ENCODE peak calls at places on chromosome 18, in ten cellular contexts. K is GM23338, G is cardiac muscle cell, H is OCI-LY7, D is transverse colon, M is RWPE2, N is osteoblast, Z is PC-9, B is ovary, T is Panc1. R is an unnamed sample. For H3K4me1, the result is how much of the 10 kb centered on the place peaks cover.

GRCh38 chr18:79400091-79400590 is 4.4 kb downstream of the NFATC1 start:
- DNase-seq in K (no peak), G (peak), H (peak), D (peak), M (no peak), N (peak), Z (no peak), B (peak), T (no peak), R (peak)

GRCh38 chr18:702957-703659 is 9.3 kb downstream of the ENOSF1 start:
- DNase-seq in K (no peak), G (no peak), H (no peak), D (no peak), M (no peak), N (peak), Z (no peak), B (no peak), T (peak), R (no peak)

GRCh38 chr18:68299906-68300305 is 415.0 kb downstream of the TMX3 start:
- DNase-seq in K (no peak), G (no peak), H (no peak), D (no peak), M (no peak), N (peak), Z (no peak), B (no peak), T (no peak), R (no peak)

GRCh38 chr18:75284566-75284965 is 74.0 kb downstream of the TSHZ1 start:
- DNase-seq in K (no peak), G (no peak), H (no peak), D (no peak), M (no peak), N (no peak), Z (no peak), B (no peak), T (no peak), R (no peak)

GRCh38 chr18:31647354-31647753 is 37.0 kb downstream of the B4GALT6 start:
- DNase-seq in K (no peak), G (no peak), H (no peak), D (no peak), M (no peak), N (no peak), Z (no peak), B (no peak), T (no peak), R (no peak)

GRCh38 chr18:79746730-79747129 is 51.0 kb upstream of the KCNG2 start:
- DNase-seq in K (no peak), G (no peak), H (no peak), D (no peak), M (peak), N (peak), Z (no peak), B (no peak), T (no peak), R (no peak)

GRCh38 chr18:37552296-37552695 is 13.3 kb downstream of the CELF4 start:
- DNase-seq in K (no peak), G (no peak), H (no peak), D (no peak), M (no peak), N (no peak), Z (no peak), B (no peak), T (no peak), R (no peak)

GRCh38 chr18:70464343-70465114 is 175.7 kb downstream of the SOCS6 start:
- DNase-seq in K (peak), G (peak), H (no peak), D (peak), M (no peak), N (peak), Z (peak), B (peak), T (peak), R (peak)

GRCh38 chr18:23301971-23302370 is 151.1 kb upstream of the RIOK3 start:
- DNase-seq in K (no peak), G (no peak), H (peak), D (no peak), M (no peak), N (no peak), Z (no peak), B (no peak), T (no peak), R (no peak)

GRCh38 chr18:25233582-25234362 is 118.2 kb downstream of the ZNF521 start:
- DNase-seq in K (no peak), G (no peak), H (no peak), D (no peak), M (no peak), N (peak), Z (no peak), B (no peak), T (no peak), R (no peak)

GRCh38 chr18:11052800-11053199 is 96.6 kb downstream of the PIEZO2 start:
- DNase-seq in K (no peak), G (no peak), H (no peak), D (no peak), M (no peak), N (no peak), Z (no peak), B (no peak), T (no peak), R (no peak)

GRCh38 chr18:46488472-46489213 is 168.4 kb downstream of the LOXHD1 start:
- DNase-seq in K (no peak), G (no peak), H (no peak), D (no peak), M (no peak), N (no peak), Z (no peak), B (no peak), T (no peak), R (no peak)

GRCh38 chr18:13540783-13541182 is 185.6 kb downstream of the FAM210A start:
- DNase-seq in K (no peak), G (no peak), H (no peak), D (no peak), M (no peak), N (no peak), Z (no peak), B (no peak), T (no peak), R (no peak)

GRCh38 chr18:44731866-44732555 is 51.3 kb downstream of the SETBP1 start:
- DNase-seq in K (no peak), G (no peak), H (no peak), D (no peak), M (peak), N (no peak), Z (peak), B (no peak), T (no peak), R (no peak)
- TF ChIP-seq CTCF in K (no peak), G (no peak), H (no peak), D (no peak), M (no peak), N (no peak), Z (no peak), B (no peak), T (no peak), R (no peak)

DNA sequence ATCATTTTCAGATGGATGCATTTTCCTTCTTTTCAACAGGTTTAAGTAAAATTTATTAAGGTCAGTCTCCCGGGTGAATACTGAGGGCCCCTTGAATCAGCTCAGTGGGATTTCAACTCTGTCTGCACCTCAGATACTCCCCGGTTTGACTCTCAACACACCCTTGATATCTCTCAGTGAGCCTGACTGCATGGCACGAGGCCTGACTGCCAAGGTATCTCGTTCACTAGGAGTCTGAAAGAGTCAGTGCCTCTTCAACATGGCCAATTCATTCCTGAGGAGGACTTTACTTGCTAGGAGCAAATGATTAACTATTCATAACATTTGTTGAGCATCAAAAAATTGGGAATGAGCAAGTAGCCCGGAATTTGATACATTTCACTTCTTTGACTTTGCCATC is 80.9 kb downstream of the VAPA start:
- DNase-seq in K (no peak), G (no peak), H (no peak), D (no peak), M (no peak), N (no peak), Z (no peak), B (no peak), T (no peak), R (no peak)
- H3K27ac ChIP-seq in K (no peak), G (no peak), H (no peak), D (no peak), M (no peak), N (no peak), Z (no peak), B (no peak), T (no peak), R (no peak)

GRCh38 chr18:7059276-7059675 is 58.3 kb downstream of the LAMA1 start:
- DNase-seq in K (no peak), G (no peak), H (no peak), D (no peak), M (no peak), N (no peak), Z (no peak), B (no peak), T (no peak), R (no peak)
- H3K4me1 ChIP-seq in K (under half), G (under half), H (under half), D (under half), M (under half), N (under half), Z (under half), B (under half), T (under half), R (under half)

GRCh38 chr18:36455931-36456330 is 158.4 kb downstream of the FHOD3 start:
- DNase-seq in K (no peak), G (no peak), H (no peak), D (no peak), M (no peak), N (no peak), Z (no peak), B (no peak), T (no peak), R (no peak)
- TF ChIP-seq CTCF in K (peak), G (no peak), H (no peak), D (no peak), M (no peak), N (no peak), Z (no peak), B (no peak), T (peak), R (no peak)

GRCh38 chr18:62757399-62758010 is 42.2 kb downstream of the PHLPP1 start:
- DNase-seq in K (no peak), G (no peak), H (no peak), D (no peak), M (no peak), N (no peak), Z (peak), B (no peak), T (no peak), R (peak)
- H3K27ac ChIP-seq in K (peak), G (no peak), H (no peak), D (peak), M (peak), N (no peak), Z (peak), B (no peak), T (no peak), R (peak)

GRCh38 chr18:44697315-44697714 is 16.6 kb downstream of the SETBP1 start:
- DNase-seq in K (no peak), G (no peak), H (no peak), D (no peak), M (no peak), N (no peak), Z (no peak), B (no peak), T (no peak), R (no peak)

GRCh38 chr18:44698518-44698917 is 17.8 kb downstream of the SETBP1 start:
- DNase-seq in K (no peak), G (no peak), H (no peak), D (no peak), M (no peak), N (no peak), Z (no peak), B (no peak), T (no peak), R (no peak)

GRCh38 chr18:44701227-44701626 is 20.5 kb downstream of the SETBP1 start:
- DNase-seq in K (no peak), G (no peak), H (no peak), D (no peak), M (no peak), N (no peak), Z (no peak), B (peak), T (no peak), R (no peak)

GRCh38 chr18:44700652-44701051 is 20.0 kb downstream of the SETBP1 start:
- DNase-seq in K (no peak), G (peak), H (no peak), D (peak), M (no peak), N (no peak), Z (no peak), B (peak), T (no peak), R (peak)

DNA sequence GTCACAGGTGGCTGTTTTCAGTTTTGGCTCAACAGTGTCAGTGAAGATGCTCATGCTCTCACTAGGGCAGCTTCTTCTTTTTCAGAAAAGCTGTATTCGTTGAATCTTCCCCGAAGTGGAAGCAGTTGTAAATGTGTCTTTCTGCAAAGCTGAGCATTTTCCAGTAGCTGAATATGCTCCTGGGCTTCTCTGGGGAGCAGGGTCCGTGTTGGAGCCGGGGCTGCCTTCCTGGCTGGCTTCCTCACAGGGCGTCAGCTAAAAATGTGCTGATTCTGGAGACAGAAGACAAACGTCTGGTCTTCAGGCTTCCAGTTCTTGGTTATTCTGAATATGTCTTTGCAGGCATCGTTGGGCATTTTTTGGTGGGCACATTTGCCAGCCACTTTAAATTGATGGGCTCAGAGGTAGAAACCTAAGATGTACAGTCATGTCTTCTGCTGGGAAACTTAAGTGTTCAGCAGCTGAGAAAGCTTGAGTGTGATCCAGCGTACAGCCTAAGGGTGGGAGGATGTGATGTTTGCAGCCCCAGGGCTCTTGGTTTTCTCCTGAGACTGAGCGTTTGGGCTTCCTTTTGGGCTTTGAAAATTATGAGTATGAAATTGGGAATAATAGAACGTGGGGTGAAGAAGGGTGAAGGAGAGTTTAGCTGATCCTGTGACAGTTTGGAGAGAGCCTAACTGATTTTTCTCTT is 19.0 kb downstream of the SETBP1 start:
- DNase-seq in K (no peak), G (no peak), H (no peak), D (no peak), M (no peak), N (no peak), Z (no peak), B (no peak), T (no peak), R (no peak)
- H3K4me1 ChIP-seq in K (under half), G (under half), H (under half), D (under half), M (under half), N (under half), Z (under half), B (under half), T (under half), R (under half)

DNA sequence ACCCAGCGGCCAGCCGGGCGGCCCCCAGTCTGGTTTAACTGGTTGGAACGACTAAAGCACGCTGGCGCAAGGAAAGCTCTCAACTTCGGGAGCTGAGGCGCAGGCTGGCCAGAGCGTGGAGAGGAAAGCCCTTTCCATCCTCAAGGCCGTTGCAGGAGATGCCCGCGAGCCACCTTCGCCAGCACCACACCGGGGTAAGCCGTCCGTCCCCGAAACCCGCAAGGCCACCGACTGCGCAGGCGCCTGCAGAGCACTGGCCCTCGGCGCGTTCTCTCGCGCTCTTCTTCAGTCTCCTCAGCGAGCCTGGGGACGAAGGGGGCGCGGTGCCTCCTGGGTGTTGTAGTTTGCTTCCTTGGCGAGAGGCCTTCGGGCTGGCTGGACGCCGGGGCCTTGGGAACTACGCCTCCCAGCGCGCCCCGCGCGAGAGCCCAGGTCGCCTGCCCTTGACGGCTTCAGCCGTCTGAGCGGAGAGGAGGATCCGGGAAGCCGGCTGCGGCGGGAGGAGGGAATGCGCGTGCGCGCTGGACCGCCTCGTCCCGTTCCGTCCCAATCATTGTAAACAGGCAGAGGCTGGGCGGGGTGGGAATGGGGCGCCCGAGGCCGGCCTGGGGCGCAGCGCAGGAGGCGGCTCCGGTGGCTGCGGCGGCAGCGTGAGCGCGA is at the start of gene RALBP1:
- DNase-seq in K (peak), G (peak), H (peak), D (peak), M (peak), N (peak), Z (peak), B (peak), T (peak), R (peak)
- TF ChIP-seq CTCF in K (no peak), G (peak), H (peak), D (no peak), M (peak), N (no peak), Z (no peak), B (peak), T (no peak), R (no peak)

GRCh38 chr18:12420831-12421421 is 13.2 kb downstream of the PRELID3A start:
- DNase-seq in K (peak), G (peak), H (peak), D (no peak), M (no peak), N (no peak), Z (no peak), B (peak), T (no peak), R (no peak)

GRCh38 chr18:12411456-12411855 is 3.7 kb downstream of the PRELID3A start:
- DNase-seq in K (no peak), G (no peak), H (no peak), D (no peak), M (no peak), N (no peak), Z (no peak), B (no peak), T (no peak), R (no peak)

GRCh38 chr18:12417687-12418086 is 10.0 kb downstream of the PRELID3A start:
- DNase-seq in K (no peak), G (peak), H (no peak), D (no peak), M (no peak), N (no peak), Z (no peak), B (no peak), T (no peak), R (no peak)

GRCh38 chr18:12421732-12422131 is 14.0 kb downstream of the PRELID3A start:
- DNase-seq in K (peak), G (no peak), H (peak), D (no peak), M (no peak), N (no peak), Z (no peak), B (no peak), T (no peak), R (no peak)

DNA sequence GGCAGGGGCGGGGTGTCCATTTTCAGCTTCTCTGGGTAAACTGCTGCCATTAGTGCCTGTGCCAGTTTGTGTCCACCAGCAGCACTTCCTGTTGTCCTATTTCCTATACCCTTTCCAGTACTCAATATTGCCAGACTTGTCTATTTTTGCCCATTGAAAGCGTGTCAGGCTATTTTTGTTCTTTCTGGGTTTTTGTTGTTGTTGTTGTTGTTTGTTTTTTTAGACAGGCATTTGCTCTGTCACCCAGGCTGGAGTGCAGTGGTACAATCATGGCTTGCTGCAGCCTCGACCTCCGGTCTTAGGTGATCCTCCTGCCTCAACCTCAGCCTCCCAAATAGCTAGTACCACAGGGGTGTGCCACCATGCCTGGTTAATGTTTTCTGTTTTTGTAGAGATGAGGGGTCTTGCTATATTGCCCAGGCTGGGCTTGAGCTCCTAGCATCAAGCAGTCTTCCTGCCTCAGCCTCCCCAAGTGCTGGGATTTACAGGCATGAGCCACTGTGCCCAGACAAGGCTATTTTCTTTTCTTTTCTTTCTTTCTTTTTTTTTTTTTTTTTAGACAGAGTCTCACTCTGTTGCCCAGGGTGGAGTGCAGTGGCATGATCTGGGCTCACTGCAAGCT is 8.5 kb downstream of the PRELID3A start:
- DNase-seq in K (no peak), G (no peak), H (no peak), D (no peak), M (no peak), N (no peak), Z (no peak), B (no peak), T (no peak), R (no peak)
- H3K27ac ChIP-seq in K (peak), G (no peak), H (no peak), D (no peak), M (no peak), N (peak), Z (no peak), B (no peak), T (no peak), R (no peak)

GRCh38 chr18:3597159-3597977 is 147.4 kb downstream of the TGIF1 start:
- DNase-seq in K (no peak), G (no peak), H (no peak), D (no peak), M (no peak), N (no peak), Z (no peak), B (no peak), T (no peak), R (no peak)

GRCh38 chr18:3595282-3596273 is 145.6 kb downstream of the TGIF1 start:
- DNase-seq in K (no peak), G (no peak), H (peak), D (peak), M (peak), N (peak), Z (peak), B (no peak), T (peak), R (no peak)

GRCh38 chr18:3596324-3597158 is 146.6 kb downstream of the TGIF1 start:
- DNase-seq in K (no peak), G (peak), H (peak), D (peak), M (no peak), N (no peak), Z (peak), B (no peak), T (no peak), R (no peak)

GRCh38 chr18:3599861-3600260 is 149.9 kb downstream of the TGIF1 start:
- DNase-seq in K (no peak), G (no peak), H (no peak), D (no peak), M (no peak), N (no peak), Z (no peak), B (no peak), T (no peak), R (no peak)

GRCh38 chr18:3599235-3599634 is 149.3 kb downstream of the TGIF1 start:
- DNase-seq in K (no peak), G (no peak), H (no peak), D (no peak), M (no peak), N (no peak), Z (no peak), B (no peak), T (no peak), R (no peak)
- H3K4me1 ChIP-seq in K (under half), G (half or more), H (half or more), D (under half), M (under half), N (under half), Z (half or more), B (under half), T (half or more), R (under half)

GRCh38 chr18:48126240-48126639 is 195.8 kb upstream of the SMAD2 start:
- DNase-seq in K (no peak), G (no peak), H (no peak), D (no peak), M (no peak), N (peak), Z (no peak), B (no peak), T (no peak), R (no peak)
- TF ChIP-seq CTCF in K (no peak), G (no peak), H (no peak), D (no peak), M (no peak), N (no peak), Z (no peak), B (no peak), T (no peak), R (no peak)